ENCODE peak calls at places on chromosomes 1 and 21, in eight cellular contexts. O is stimulated activated CD4-positive, alpha-beta T cell treated with anti-CD3 and anti-CD28 coated beads, Interleukin-1b, Interleukin-23, amount 100 ng/mL, for 4 hours; Q is H9; T is AG09309; X is NCI-H1105 treated with DMSO at 0.1 percent for 48 hours; G is activated T-cell treated with anti-CD3 and anti-CD28 coated beads for 1 hour; P is HT-29; A is EH. B is an unnamed sample.

GRCh38 chr1:189821838-189822237 is 655.8 kb downstream of the BRINP3 start:
- DNase-seq in O (no peak), Q (no peak), T (no peak), X (no peak), G (no peak), P (no peak), A (no peak), B (no peak)

GRCh38 chr1:2555634-2556276 is 416 bp upstream of the TNFRSF14 start:
- DNase-seq in O (peak), Q (no peak), T (no peak), X (no peak), G (peak), P (no peak), A (peak), B (peak)

GRCh38 chr1:110063781-110064180 is 6.7 kb downstream of the ALX3 start:
- DNase-seq in O (no peak), Q (no peak), T (no peak), X (no peak), G (no peak), P (no peak), A (no peak), B (no peak)

GRCh38 chr1:1337793-1338147 is 6.7 kb downstream of the TAS1R3 start:
- DNase-seq in O (peak), Q (peak), T (no peak), X (no peak), G (no peak), P (peak), A (no peak), B (no peak)

GRCh38 chr1:29172415-29172814 is 9.3 kb downstream of the SRSF4 start:
- DNase-seq in O (no peak), Q (no peak), T (no peak), X (no peak), G (no peak), P (no peak), A (no peak), B (no peak)

GRCh38 chr1:183277821-183278735 is 92.0 kb downstream of the LAMC2 start:
- DNase-seq in O (no peak), Q (no peak), T (no peak), X (no peak), G (no peak), P (no peak), A (peak), B (peak)

GRCh38 chr1:220810179-220810653 is 23.5 kb downstream of the MTARC1 start:
- DNase-seq in O (peak), Q (peak), T (peak), X (no peak), G (peak), P (peak), A (peak), B (peak)

GRCh38 chr1:204350857-204351573 is 8.7 kb downstream of the PLEKHA6 start:
- DNase-seq in O (no peak), Q (peak), T (no peak), X (peak), G (no peak), P (no peak), A (peak), B (peak)

GRCh38 chr1:229001467-229001866 is 266.2 kb downstream of the RHOU start:
- DNase-seq in O (no peak), Q (no peak), T (no peak), X (no peak), G (no peak), P (no peak), A (no peak), B (no peak)

GRCh38 chr1:158155673-158156072 is 25.0 kb upstream of the CD1D start:
- DNase-seq in O (no peak), Q (no peak), T (no peak), X (no peak), G (no peak), P (no peak), A (no peak), B (no peak)

GRCh38 chr21:42364304-42364865 is 1.9 kb downstream of the TFF1 start:
- DNase-seq in O (no peak), Q (no peak), T (no peak), X (no peak), G (no peak), P (no peak), A (no peak), B (no peak)

GRCh38 chr1:99919221-99919620 is 50.6 kb upstream of the SLC35A3 start:
- DNase-seq in O (no peak), Q (no peak), T (no peak), X (no peak), G (no peak), P (no peak), A (no peak), B (peak)

GRCh38 chr1:118155106-118155505 is 29.9 kb downstream of the SPAG17 start:
- DNase-seq in O (no peak), Q (no peak), T (no peak), X (no peak), G (no peak), P (no peak), A (no peak), B (no peak)

GRCh38 chr1:229295745-229296144 is 24.8 kb downstream of the RAB4A start:
- DNase-seq in O (no peak), Q (no peak), T (no peak), X (no peak), G (no peak), P (peak), A (no peak), B (no peak)

GRCh38 chr21:32886339-32886738 is 114.8 kb upstream of the PAXBP1 start:
- DNase-seq in O (no peak), Q (no peak), T (no peak), X (no peak), G (no peak), P (no peak), A (peak), B (peak)

GRCh38 chr1:225712391-225712790 is 59.5 kb upstream of the ENAH start:
- DNase-seq in O (no peak), Q (no peak), T (no peak), X (no peak), G (no peak), P (no peak), A (peak), B (peak)

GRCh38 chr1:30782361-30783243 is 25.0 kb upstream of the LAPTM5 start:
- DNase-seq in O (peak), Q (peak), T (no peak), X (peak), G (peak), P (peak), A (peak), B (peak)

B was measured in fibroblast of the aortic adventitia.